ENCODE peak calls at places on chromosomes 1 and 21, in five cellular contexts. P, C, J, A and N are unnamed samples.

GRCh38 chr1:75589637-75590036 is 21.3 kb downstream of the SLC44A5 start:
- DNase-seq in P (no peak), C (no peak), J (no peak), A (no peak), N (no peak)

GRCh38 chr1:8472668-8473067 is 154.8 kb downstream of the SLC45A1 start:
- DNase-seq in P (no peak), C (no peak), J (no peak), A (no peak), N (no peak)

GRCh38 chr21:35932232-35932911 is 128.0 kb downstream of the SETD4 start:
- DNase-seq in P (peak; percentile 51), C (no peak), J (no peak), A (no peak), N (peak; percentile 96)

GRCh38 chr1:191125950-191126349 is 648.3 kb upstream of the BRINP3 start:
- DNase-seq in P (no peak), C (no peak), J (no peak), A (no peak), N (no peak)

GRCh38 chr1:21818661-21819060 is 6.6 kb downstream of the LDLRAD2 start:
- DNase-seq in P (peak; percentile 51), C (no peak), J (no peak), A (no peak), N (no peak)

GRCh38 chr1:26696645-26697440 is 1.0 kb downstream of the ARID1A start:
- DNase-seq in P (no peak), C (peak; percentile 11), J (no peak), A (no peak), N (no peak)

GRCh38 chr1:220579317-220579716 is 51.4 kb downstream of the MARK1 start:
- DNase-seq in P (no peak), C (no peak), J (no peak), A (no peak), N (no peak)

GRCh38 chr1:16719571-16720402 is 20.5 kb upstream of the RNU1-4 start:
- DNase-seq in P (no peak), C (no peak), J (no peak), A (no peak), N (peak; percentile 16)

GRCh38 chr1:162548170-162548569 is 13.4 kb upstream of the UAP1 start:
- DNase-seq in P (no peak), C (no peak), J (no peak), A (no peak), N (no peak)

GRCh38 chr1:76862447-76862846 is 4.8 kb upstream of the ST6GALNAC5 start:
- DNase-seq in P (peak; percentile 67), C (no peak), J (no peak), A (no peak), N (peak; percentile 82)

GRCh38 chr1:165376041-165376810 is 19.7 kb upstream of the LMX1A start:
- DNase-seq in P (no peak), C (peak; percentile 61), J (peak; percentile 61), A (peak; percentile 58), N (peak; percentile 40)

GRCh38 chr1:206769331-206769731 is 1.2 kb upstream of the IL19 start:
- DNase-seq in P (no peak), C (no peak), J (no peak), A (no peak), N (no peak)